ENCODE peak calls at places on chromosomes 11 and 22, in nine cellular contexts. One of them, this sample, is unnamed. For H3K4me1, the result is how much of the 10 kb centered on the place peaks cover.

GRCh38 chr22:33909906-33910305 is 10.4 kb downstream of the LARGE1 start:
- DNase-seq in Peyer's patch: no peak
- DNase-seq in suprapubic skin: no peak
- DNase-seq in ovary: no peak
- DNase-seq in esophagus squamous epithelium: no peak
- DNase-seq in body of pancreas: no peak
- DNase-seq in right lobe of liver: no peak
- DNase-seq in testis: no peak
- DNase-seq in adrenal gland: no peak
- DNase-seq in this sample: no peak

GRCh38 chr11:101446238-101446637 is 137.6 kb downstream of the TRPC6 start:
- DNase-seq in suprapubic skin: no peak
- DNase-seq in testis: no peak
- DNase-seq in right lobe of liver: no peak
- DNase-seq in esophagus squamous epithelium: no peak
- DNase-seq in adrenal gland: no peak
- DNase-seq in Peyer's patch: no peak
- DNase-seq in ovary: no peak
- DNase-seq in body of pancreas: no peak
- DNase-seq in this sample: no peak

GRCh38 chr11:119617343-119617713 is 111.7 kb downstream of the NECTIN1 start:
- DNase-seq in Peyer's patch: no peak
- DNase-seq in adrenal gland: no peak
- DNase-seq in right lobe of liver: no peak
- DNase-seq in esophagus squamous epithelium: no peak
- DNase-seq in testis: no peak
- DNase-seq in suprapubic skin: no peak
- DNase-seq in body of pancreas: no peak
- DNase-seq in ovary: no peak
- DNase-seq in this sample: no peak

GRCh38 chr11:2448661-2449547 is 4.1 kb downstream of the KCNQ1 start:
- DNase-seq in suprapubic skin: no peak
- DNase-seq in esophagus squamous epithelium: no peak
- DNase-seq in right lobe of liver: peak
- DNase-seq in body of pancreas: no peak
- DNase-seq in Peyer's patch: no peak
- DNase-seq in testis: no peak
- DNase-seq in adrenal gland: no peak
- DNase-seq in ovary: no peak
- DNase-seq in this sample: no peak

GRCh38 chr22:20663941-20664593 is 109.8 kb upstream of the SERPIND1 start:
- DNase-seq in adrenal gland: no peak
- DNase-seq in ovary: no peak
- DNase-seq in esophagus squamous epithelium: no peak
- DNase-seq in suprapubic skin: no peak
- DNase-seq in right lobe of liver: no peak
- DNase-seq in Peyer's patch: no peak
- DNase-seq in testis: no peak
- DNase-seq in body of pancreas: no peak
- DNase-seq in this sample: no peak

GRCh38 chr11:93249437-93250210 is 51.8 kb upstream of the SLC36A4 start:
- DNase-seq in testis: no peak
- DNase-seq in adrenal gland: no peak
- DNase-seq in Peyer's patch: no peak
- DNase-seq in body of pancreas: no peak
- DNase-seq in suprapubic skin: no peak
- DNase-seq in ovary: no peak
- DNase-seq in right lobe of liver: no peak
- DNase-seq in esophagus squamous epithelium: no peak
- DNase-seq in this sample: no peak

GRCh38 chr22:45534339-45535192 is 31.9 kb downstream of the FBLN1 start:
- DNase-seq in right lobe of liver: no peak
- DNase-seq in esophagus squamous epithelium: no peak
- DNase-seq in suprapubic skin: no peak
- DNase-seq in adrenal gland: no peak
- DNase-seq in ovary: peak
- DNase-seq in testis: no peak
- DNase-seq in Peyer's patch: no peak
- DNase-seq in body of pancreas: no peak
- DNase-seq in this sample: no peak

GRCh38 chr22:21990449-21991308 is 8.1 kb upstream of the TOP3B start:
- DNase-seq in suprapubic skin: no peak
- DNase-seq in esophagus squamous epithelium: no peak
- DNase-seq in body of pancreas: no peak
- DNase-seq in Peyer's patch: no peak
- DNase-seq in adrenal gland: no peak
- DNase-seq in right lobe of liver: peak
- DNase-seq in testis: no peak
- DNase-seq in ovary: no peak
- DNase-seq in this sample: no peak

GRCh38 chr22:47066616-47066905 is 304.1 kb downstream of the TBC1D22A start:
- DNase-seq in suprapubic skin: no peak
- DNase-seq in testis: no peak
- DNase-seq in Peyer's patch: peak
- DNase-seq in ovary: no peak
- DNase-seq in body of pancreas: no peak
- DNase-seq in right lobe of liver: peak
- DNase-seq in esophagus squamous epithelium: no peak
- DNase-seq in adrenal gland: no peak
- DNase-seq in this sample: no peak

GRCh38 chr11:91100432-91100831 is 877.6 kb upstream of the CHORDC1 start:
- DNase-seq in suprapubic skin: no peak
- DNase-seq in adrenal gland: no peak
- DNase-seq in Peyer's patch: no peak
- DNase-seq in testis: no peak
- DNase-seq in right lobe of liver: no peak
- DNase-seq in esophagus squamous epithelium: no peak
- DNase-seq in body of pancreas: no peak
- DNase-seq in ovary: no peak
- DNase-seq in this sample: no peak

GRCh38 chr11:8858808-8859207 is 52.2 kb upstream of the AKIP1 start:
- DNase-seq in suprapubic skin: no peak
- DNase-seq in body of pancreas: no peak
- DNase-seq in esophagus squamous epithelium: no peak
- DNase-seq in ovary: no peak
- DNase-seq in adrenal gland: no peak
- DNase-seq in Peyer's patch: no peak
- DNase-seq in right lobe of liver: no peak
- DNase-seq in testis: no peak
- DNase-seq in this sample: no peak

GRCh38 chr22:46096051-46096450 is 54.3 kb upstream of the PPARA start:
- DNase-seq in adrenal gland: no peak
- DNase-seq in ovary: no peak
- DNase-seq in esophagus squamous epithelium: no peak
- DNase-seq in Peyer's patch: no peak
- DNase-seq in suprapubic skin: no peak
- DNase-seq in body of pancreas: no peak
- DNase-seq in right lobe of liver: no peak
- DNase-seq in testis: no peak
- DNase-seq in this sample: no peak

GRCh38 chr22:17113600-17113999 is 7.6 kb downstream of the TMEM121B start:
- DNase-seq in Peyer's patch: no peak
- DNase-seq in testis: no peak
- DNase-seq in esophagus squamous epithelium: no peak
- DNase-seq in ovary: no peak
- DNase-seq in right lobe of liver: no peak
- DNase-seq in body of pancreas: no peak
- DNase-seq in adrenal gland: no peak
- DNase-seq in suprapubic skin: no peak
- DNase-seq in this sample: no peak

GRCh38 chr11:128448487-128448886 is 138.9 kb downstream of the ETS1 start:
- DNase-seq in adrenal gland: no peak
- DNase-seq in esophagus squamous epithelium: no peak
- DNase-seq in Peyer's patch: peak
- DNase-seq in body of pancreas: peak
- DNase-seq in ovary: no peak
- DNase-seq in suprapubic skin: no peak
- DNase-seq in testis: no peak
- DNase-seq in right lobe of liver: peak
- DNase-seq in this sample: no peak

DNA sequence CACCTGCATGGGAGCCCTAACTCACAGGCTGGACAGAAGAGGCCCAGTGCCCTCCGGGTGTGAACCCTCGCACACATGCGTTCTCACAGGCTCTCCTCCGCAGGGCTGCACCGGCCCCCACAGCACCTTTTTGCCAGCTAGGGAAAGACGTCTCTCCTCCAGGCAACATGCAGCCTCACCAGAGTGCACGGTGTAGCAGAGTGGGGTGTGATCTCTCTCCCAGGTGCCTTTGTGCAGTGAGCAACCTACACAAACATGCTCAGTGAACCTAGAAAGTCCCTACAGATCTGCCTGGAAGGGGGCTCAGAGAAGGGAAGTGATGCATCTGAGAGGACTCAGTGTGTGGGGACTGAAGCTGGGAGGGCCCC is 3.7 kb upstream of the CARNS1 start:
- DNase-seq in adrenal gland: no peak
- DNase-seq in testis: no peak
- DNase-seq in ovary: no peak
- DNase-seq in Peyer's patch: no peak
- DNase-seq in suprapubic skin: no peak
- DNase-seq in body of pancreas: no peak
- DNase-seq in esophagus squamous epithelium: no peak
- DNase-seq in right lobe of liver: no peak
- DNase-seq in this sample: no peak
- H3K4me1 ChIP-seq in adrenal gland: under half
- H3K4me1 ChIP-seq in testis: under half
- H3K4me1 ChIP-seq in ovary: under half
- H3K4me1 ChIP-seq in Peyer's patch: half or more
- H3K4me1 ChIP-seq in suprapubic skin: under half
- H3K4me1 ChIP-seq in body of pancreas: under half
- H3K4me1 ChIP-seq in esophagus squamous epithelium: half or more
- H3K4me1 ChIP-seq in right lobe of liver: under half
- H3K4me1 ChIP-seq in this sample: under half

GRCh38 chr11:117871784-117872183 is 4.7 kb downstream of the FXYD6 start:
- DNase-seq in adrenal gland: no peak
- DNase-seq in Peyer's patch: no peak
- DNase-seq in esophagus squamous epithelium: no peak
- DNase-seq in testis: no peak
- DNase-seq in right lobe of liver: no peak
- DNase-seq in suprapubic skin: no peak
- DNase-seq in ovary: no peak
- DNase-seq in body of pancreas: no peak
- DNase-seq in this sample: no peak

GRCh38 chr11:117874253-117874909 is 2.1 kb downstream of the FXYD6 start:
- DNase-seq in suprapubic skin: no peak
- DNase-seq in right lobe of liver: no peak
- DNase-seq in testis: no peak
- DNase-seq in body of pancreas: no peak
- DNase-seq in adrenal gland: no peak
- DNase-seq in esophagus squamous epithelium: no peak
- DNase-seq in ovary: no peak
- DNase-seq in Peyer's patch: no peak
- DNase-seq in this sample: no peak

GRCh38 chr11:117873828-117874125 is 2.7 kb downstream of the FXYD6 start:
- DNase-seq in ovary: no peak
- DNase-seq in testis: no peak
- DNase-seq in suprapubic skin: no peak
- DNase-seq in body of pancreas: no peak
- DNase-seq in Peyer's patch: no peak
- DNase-seq in esophagus squamous epithelium: no peak
- DNase-seq in adrenal gland: no peak
- DNase-seq in right lobe of liver: no peak
- DNase-seq in this sample: no peak

GRCh38 chr11:117872420-117872961 is 4.0 kb downstream of the FXYD6 start:
- DNase-seq in esophagus squamous epithelium: no peak
- DNase-seq in body of pancreas: no peak
- DNase-seq in ovary: peak
- DNase-seq in right lobe of liver: no peak
- DNase-seq in testis: peak
- DNase-seq in suprapubic skin: no peak
- DNase-seq in Peyer's patch: no peak
- DNase-seq in adrenal gland: no peak
- DNase-seq in this sample: no peak

DNA sequence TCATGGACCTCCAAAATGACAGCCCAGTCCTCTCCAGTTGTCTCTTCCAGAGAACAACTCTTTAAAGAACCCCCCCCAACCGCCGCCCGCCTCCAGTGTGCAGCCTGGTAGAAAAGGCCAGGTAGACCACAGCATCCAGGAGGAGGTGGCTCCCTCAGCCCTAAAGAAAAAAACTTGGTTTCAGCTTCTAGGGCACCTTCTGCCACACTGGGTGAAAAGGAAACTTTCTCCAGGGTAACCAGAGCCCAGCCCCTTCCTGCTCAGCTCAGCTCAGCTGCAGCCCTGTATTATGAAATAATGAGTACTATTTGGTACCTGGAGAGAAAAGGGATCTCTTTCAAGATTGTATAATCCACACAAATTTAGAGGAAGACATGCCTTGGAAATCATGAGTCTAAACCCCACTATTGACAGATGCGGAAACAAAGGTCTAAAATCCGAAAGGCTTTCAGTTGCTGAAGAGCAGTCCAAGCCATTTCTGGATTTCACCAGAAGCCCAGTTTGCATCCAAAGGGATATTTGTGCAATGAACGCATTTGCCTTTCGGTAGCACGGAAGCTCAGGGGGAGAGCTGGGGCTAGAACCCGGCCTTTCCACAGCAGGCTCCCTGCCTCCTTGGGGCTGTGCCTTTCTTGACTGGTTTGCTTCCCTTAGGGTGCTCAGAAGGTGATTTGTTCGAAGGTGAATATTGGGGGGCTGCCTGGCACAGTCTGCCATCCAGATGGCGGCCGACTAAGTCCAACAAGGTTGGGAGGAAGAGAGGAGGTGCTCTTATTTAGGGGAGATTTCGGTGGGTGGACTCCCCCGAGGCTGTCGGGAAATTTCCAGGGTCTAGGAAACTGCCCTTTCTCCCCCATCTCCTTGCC is 3.3 kb downstream of the FXYD6 start:
- DNase-seq in esophagus squamous epithelium: no peak
- DNase-seq in suprapubic skin: no peak
- DNase-seq in ovary: no peak
- DNase-seq in testis: no peak
- DNase-seq in body of pancreas: no peak
- DNase-seq in Peyer's patch: no peak
- DNase-seq in adrenal gland: no peak
- DNase-seq in right lobe of liver: no peak
- DNase-seq in this sample: no peak
- H3K4me3 ChIP-seq in esophagus squamous epithelium: no peak
- H3K4me3 ChIP-seq in suprapubic skin: no peak
- H3K4me3 ChIP-seq in ovary: no peak
- H3K4me3 ChIP-seq in testis: no peak
- H3K4me3 ChIP-seq in body of pancreas: no peak
- H3K4me3 ChIP-seq in Peyer's patch: no peak
- H3K4me3 ChIP-seq in adrenal gland: no peak
- H3K4me3 ChIP-seq in right lobe of liver: no peak
- H3K4me3 ChIP-seq in this sample: no peak

GRCh38 chr11:102559839-102560238 is 29.3 kb upstream of the MMP7 start:
- DNase-seq in adrenal gland: no peak
- DNase-seq in Peyer's patch: no peak
- DNase-seq in suprapubic skin: no peak
- DNase-seq in esophagus squamous epithelium: no peak
- DNase-seq in body of pancreas: no peak
- DNase-seq in ovary: no peak
- DNase-seq in testis: no peak
- DNase-seq in right lobe of liver: no peak
- DNase-seq in this sample: no peak
- TF ChIP-seq POLR2A in adrenal gland: no peak
- TF ChIP-seq POLR2A in Peyer's patch: no peak
- TF ChIP-seq POLR2A in suprapubic skin: no peak
- TF ChIP-seq POLR2A in esophagus squamous epithelium: no peak
- TF ChIP-seq POLR2A in body of pancreas: no peak
- TF ChIP-seq POLR2A in ovary: no peak
- TF ChIP-seq POLR2A in testis: no peak
- TF ChIP-seq POLR2A in right lobe of liver: no peak
- TF ChIP-seq POLR2A in this sample: no peak

GRCh38 chr11:36155770-36156485 is 133.3 kb downstream of the COMMD9 start:
- DNase-seq in testis: no peak
- DNase-seq in ovary: peak
- DNase-seq in right lobe of liver: no peak
- DNase-seq in suprapubic skin: no peak
- DNase-seq in Peyer's patch: no peak
- DNase-seq in adrenal gland: no peak
- DNase-seq in esophagus squamous epithelium: no peak
- DNase-seq in body of pancreas: no peak
- DNase-seq in this sample: no peak
- H3K4me1 ChIP-seq in testis: under half
- H3K4me1 ChIP-seq in ovary: under half
- H3K4me1 ChIP-seq in right lobe of liver: under half
- H3K4me1 ChIP-seq in suprapubic skin: under half
- H3K4me1 ChIP-seq in Peyer's patch: under half
- H3K4me1 ChIP-seq in adrenal gland: under half
- H3K4me1 ChIP-seq in esophagus squamous epithelium: under half
- H3K4me1 ChIP-seq in body of pancreas: under half
- H3K4me1 ChIP-seq in this sample: under half